ENCODE peak calls at places on chromosomes 2 and 18, in nine cellular contexts. One of them, this sample, is unnamed.

GRCh38 chr2:102872388-102872787 is 110.6 kb downstream of the TMEM182 start:
- DNase-seq in fibroblast of mammary gland: peak; percentile 1
- DNase-seq in adrenal gland: no peak
- DNase-seq in GM20000: no peak
- DNase-seq in dorsolateral prefrontal cortex: no peak
- DNase-seq in MCF 10A: peak; percentile 6
- DNase-seq in foreskin fibroblast: no peak
- DNase-seq in mesothelial cell of epicardium: no peak
- DNase-seq in uterus: no peak
- DNase-seq in this sample: no peak

GRCh38 chr2:88537640-88538039 is 85.1 kb upstream of the FOXI3 start:
- DNase-seq in fibroblast of mammary gland: no peak
- DNase-seq in adrenal gland: no peak
- DNase-seq in GM20000: no peak
- DNase-seq in dorsolateral prefrontal cortex: no peak
- DNase-seq in MCF 10A: no peak
- DNase-seq in foreskin fibroblast: no peak
- DNase-seq in mesothelial cell of epicardium: no peak
- DNase-seq in uterus: no peak
- DNase-seq in this sample: no peak

GRCh38 chr18:62325806-62326645 is 916 bp downstream of the TNFRSF11A start:
- DNase-seq in fibroblast of mammary gland: peak; percentile 10
- DNase-seq in adrenal gland: peak; percentile 16
- DNase-seq in GM20000: peak; percentile 63
- DNase-seq in dorsolateral prefrontal cortex: no peak
- DNase-seq in MCF 10A: peak; percentile 18
- DNase-seq in foreskin fibroblast: no peak
- DNase-seq in mesothelial cell of epicardium: no peak
- DNase-seq in uterus: no peak
- DNase-seq in this sample: no peak

GRCh38 chr2:171271380-171271779 is 110.7 kb upstream of the TLK1 start:
- DNase-seq in fibroblast of mammary gland: no peak
- DNase-seq in adrenal gland: no peak
- DNase-seq in GM20000: no peak
- DNase-seq in dorsolateral prefrontal cortex: no peak
- DNase-seq in MCF 10A: peak; percentile 30
- DNase-seq in foreskin fibroblast: no peak
- DNase-seq in mesothelial cell of epicardium: no peak
- DNase-seq in uterus: no peak
- DNase-seq in this sample: no peak

GRCh38 chr2:190158798-190159434 is 96.4 kb upstream of the MSTN start:
- DNase-seq in fibroblast of mammary gland: no peak
- DNase-seq in adrenal gland: no peak
- DNase-seq in GM20000: no peak
- DNase-seq in dorsolateral prefrontal cortex: no peak
- DNase-seq in MCF 10A: no peak
- DNase-seq in foreskin fibroblast: no peak
- DNase-seq in mesothelial cell of epicardium: no peak
- DNase-seq in uterus: no peak
- DNase-seq in this sample: no peak

GRCh38 chr2:85445316-85446295 is 27.1 kb downstream of the SH2D6 start:
- DNase-seq in fibroblast of mammary gland: peak; percentile 78
- DNase-seq in adrenal gland: peak; percentile 84
- DNase-seq in GM20000: no peak
- DNase-seq in dorsolateral prefrontal cortex: no peak
- DNase-seq in MCF 10A: peak; percentile 90
- DNase-seq in foreskin fibroblast: peak; percentile 49
- DNase-seq in mesothelial cell of epicardium: no peak
- DNase-seq in uterus: peak; percentile 45
- DNase-seq in this sample: no peak

GRCh38 chr2:2061091-2061696 is 269.9 kb downstream of the MYT1L start:
- DNase-seq in fibroblast of mammary gland: no peak
- DNase-seq in adrenal gland: no peak
- DNase-seq in GM20000: no peak
- DNase-seq in dorsolateral prefrontal cortex: no peak
- DNase-seq in MCF 10A: no peak
- DNase-seq in foreskin fibroblast: no peak
- DNase-seq in mesothelial cell of epicardium: no peak
- DNase-seq in uterus: no peak
- DNase-seq in this sample: no peak

GRCh38 chr2:174332607-174333001 is 2.1 kb upstream of the SP9 start:
- DNase-seq in fibroblast of mammary gland: no peak
- DNase-seq in adrenal gland: no peak
- DNase-seq in GM20000: peak; percentile 40
- DNase-seq in dorsolateral prefrontal cortex: no peak
- DNase-seq in MCF 10A: no peak
- DNase-seq in foreskin fibroblast: no peak
- DNase-seq in mesothelial cell of epicardium: no peak
- DNase-seq in uterus: no peak
- DNase-seq in this sample: no peak

GRCh38 chr2:163612332-163612731 is 123.5 kb downstream of the FIGN start:
- DNase-seq in fibroblast of mammary gland: no peak
- DNase-seq in adrenal gland: no peak
- DNase-seq in GM20000: no peak
- DNase-seq in dorsolateral prefrontal cortex: no peak
- DNase-seq in MCF 10A: no peak
- DNase-seq in foreskin fibroblast: no peak
- DNase-seq in mesothelial cell of epicardium: no peak
- DNase-seq in uterus: no peak
- DNase-seq in this sample: no peak

GRCh38 chr2:163607630-163608029 is 128.2 kb downstream of the FIGN start:
- DNase-seq in fibroblast of mammary gland: no peak
- DNase-seq in adrenal gland: no peak
- DNase-seq in GM20000: no peak
- DNase-seq in dorsolateral prefrontal cortex: no peak
- DNase-seq in MCF 10A: no peak
- DNase-seq in foreskin fibroblast: no peak
- DNase-seq in mesothelial cell of epicardium: no peak
- DNase-seq in uterus: no peak
- DNase-seq in this sample: no peak

GRCh38 chr2:163613155-163613554 is 122.7 kb downstream of the FIGN start:
- DNase-seq in fibroblast of mammary gland: no peak
- DNase-seq in adrenal gland: no peak
- DNase-seq in GM20000: no peak
- DNase-seq in dorsolateral prefrontal cortex: no peak
- DNase-seq in MCF 10A: no peak
- DNase-seq in foreskin fibroblast: no peak
- DNase-seq in mesothelial cell of epicardium: no peak
- DNase-seq in uterus: no peak
- DNase-seq in this sample: no peak

GRCh38 chr2:163611557-163611906 is 124.3 kb downstream of the FIGN start:
- DNase-seq in fibroblast of mammary gland: no peak
- DNase-seq in adrenal gland: no peak
- DNase-seq in GM20000: no peak
- DNase-seq in dorsolateral prefrontal cortex: no peak
- DNase-seq in MCF 10A: no peak
- DNase-seq in foreskin fibroblast: no peak
- DNase-seq in mesothelial cell of epicardium: no peak
- DNase-seq in uterus: no peak
- DNase-seq in this sample: no peak

DNA sequence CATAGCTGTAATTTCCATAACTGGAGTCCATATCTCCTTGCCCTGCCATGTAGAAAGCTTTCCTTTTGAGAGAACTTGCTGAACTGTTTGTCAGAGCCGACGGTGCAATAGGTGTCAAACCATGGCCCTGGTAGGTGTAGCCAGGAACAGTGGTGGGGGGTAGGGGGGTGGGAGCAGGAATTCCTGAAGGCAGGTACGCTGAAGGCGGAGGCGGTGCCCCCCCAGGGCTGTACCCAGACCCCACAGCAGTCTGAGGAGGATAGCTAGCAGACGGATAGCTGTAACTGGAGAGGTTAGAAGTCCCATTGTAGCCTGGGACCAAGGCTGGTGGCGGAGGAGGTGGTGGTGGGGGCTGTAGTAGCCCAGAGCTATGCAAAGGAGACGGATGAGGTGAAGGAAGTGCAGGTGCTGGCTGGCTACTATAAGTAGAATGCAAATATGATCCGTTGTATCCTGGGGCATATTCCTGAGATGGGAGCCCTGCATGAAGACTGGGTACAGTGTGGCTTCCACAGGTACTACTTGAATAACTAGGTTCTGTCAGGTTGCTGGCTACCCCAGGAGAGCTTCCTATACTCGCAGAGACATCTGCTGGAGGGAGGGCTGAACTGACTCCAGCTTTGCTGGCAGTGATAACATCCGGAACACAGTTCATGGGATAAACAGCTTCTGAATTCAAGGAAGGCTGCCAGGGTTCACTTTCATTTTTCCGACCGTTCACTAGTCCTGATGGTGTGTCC is 124.8 kb downstream of the FIGN start:
- DNase-seq in fibroblast of mammary gland: peak; percentile 5
- DNase-seq in adrenal gland: no peak
- DNase-seq in GM20000: peak; percentile 5
- DNase-seq in dorsolateral prefrontal cortex: peak; percentile 14
- DNase-seq in MCF 10A: no peak
- DNase-seq in foreskin fibroblast: no peak
- DNase-seq in mesothelial cell of epicardium: no peak
- DNase-seq in uterus: no peak
- DNase-seq in this sample: no peak
- TF ChIP-seq CTCF in fibroblast of mammary gland: peak; percentile 8
- TF ChIP-seq CTCF in adrenal gland: no peak
- TF ChIP-seq CTCF in GM20000: no peak
- TF ChIP-seq CTCF in dorsolateral prefrontal cortex: peak; percentile 27
- TF ChIP-seq CTCF in MCF 10A: no peak
- TF ChIP-seq CTCF in foreskin fibroblast: no peak
- TF ChIP-seq CTCF in mesothelial cell of epicardium: no peak
- TF ChIP-seq CTCF in uterus: no peak
- TF ChIP-seq CTCF in this sample: no peak

GRCh38 chr2:12317853-12318426 is 398.8 kb upstream of the TRIB2 start:
- DNase-seq in fibroblast of mammary gland: peak; percentile 98
- DNase-seq in adrenal gland: peak; percentile 85
- DNase-seq in GM20000: no peak
- DNase-seq in dorsolateral prefrontal cortex: no peak
- DNase-seq in MCF 10A: peak; percentile 90
- DNase-seq in foreskin fibroblast: peak; percentile 92
- DNase-seq in mesothelial cell of epicardium: no peak
- DNase-seq in uterus: peak; percentile 61
- DNase-seq in this sample: no peak
- TF ChIP-seq CTCF in fibroblast of mammary gland: no peak
- TF ChIP-seq CTCF in adrenal gland: no peak
- TF ChIP-seq CTCF in GM20000: no peak
- TF ChIP-seq CTCF in dorsolateral prefrontal cortex: no peak
- TF ChIP-seq CTCF in MCF 10A: no peak
- TF ChIP-seq CTCF in foreskin fibroblast: no peak
- TF ChIP-seq CTCF in mesothelial cell of epicardium: no peak
- TF ChIP-seq CTCF in uterus: no peak
- TF ChIP-seq CTCF in this sample: no peak

GRCh38 chr2:207766697-207767460 is 2.8 kb downstream of the FZD5 start:
- DNase-seq in fibroblast of mammary gland: no peak
- DNase-seq in adrenal gland: no peak
- DNase-seq in GM20000: peak; percentile 60
- DNase-seq in dorsolateral prefrontal cortex: no peak
- DNase-seq in MCF 10A: no peak
- DNase-seq in foreskin fibroblast: no peak
- DNase-seq in mesothelial cell of epicardium: peak; percentile 44
- DNase-seq in uterus: no peak
- DNase-seq in this sample: no peak

GRCh38 chr2:207765960-207766582 is 3.6 kb downstream of the FZD5 start:
- DNase-seq in fibroblast of mammary gland: no peak
- DNase-seq in adrenal gland: no peak
- DNase-seq in GM20000: no peak
- DNase-seq in dorsolateral prefrontal cortex: no peak
- DNase-seq in MCF 10A: no peak
- DNase-seq in foreskin fibroblast: no peak
- DNase-seq in mesothelial cell of epicardium: no peak
- DNase-seq in uterus: no peak
- DNase-seq in this sample: no peak

GRCh38 chr2:207768168-207768890 is 1.4 kb downstream of the FZD5 start:
- DNase-seq in fibroblast of mammary gland: peak; percentile 39
- DNase-seq in adrenal gland: peak; percentile 84
- DNase-seq in GM20000: peak; percentile 58
- DNase-seq in dorsolateral prefrontal cortex: peak; percentile 46
- DNase-seq in MCF 10A: no peak
- DNase-seq in foreskin fibroblast: peak; percentile 33
- DNase-seq in mesothelial cell of epicardium: peak; percentile 51
- DNase-seq in uterus: peak; percentile 33
- DNase-seq in this sample: no peak

GRCh38 chr2:207768891-207769596 is 662 bp downstream of the FZD5 start:
- DNase-seq in fibroblast of mammary gland: peak; percentile 22
- DNase-seq in adrenal gland: peak; percentile 42
- DNase-seq in GM20000: peak; percentile 68
- DNase-seq in dorsolateral prefrontal cortex: peak; percentile 8
- DNase-seq in MCF 10A: peak; percentile 52
- DNase-seq in foreskin fibroblast: peak; percentile 30
- DNase-seq in mesothelial cell of epicardium: peak; percentile 53
- DNase-seq in uterus: peak; percentile 21
- DNase-seq in this sample: no peak

GRCh38 chr2:207767461-207768167 is 2.1 kb downstream of the FZD5 start:
- DNase-seq in fibroblast of mammary gland: peak; percentile 10
- DNase-seq in adrenal gland: peak; percentile 32
- DNase-seq in GM20000: peak; percentile 45
- DNase-seq in dorsolateral prefrontal cortex: peak; percentile 15
- DNase-seq in MCF 10A: no peak
- DNase-seq in foreskin fibroblast: no peak
- DNase-seq in mesothelial cell of epicardium: peak; percentile 47
- DNase-seq in uterus: peak; percentile 33
- DNase-seq in this sample: no peak
- TF ChIP-seq CTCF in fibroblast of mammary gland: peak; percentile 2
- TF ChIP-seq CTCF in adrenal gland: peak; percentile 18
- TF ChIP-seq CTCF in GM20000: no peak
- TF ChIP-seq CTCF in dorsolateral prefrontal cortex: peak; percentile 14
- TF ChIP-seq CTCF in MCF 10A: no peak
- TF ChIP-seq CTCF in foreskin fibroblast: peak; percentile 18
- TF ChIP-seq CTCF in mesothelial cell of epicardium: no peak
- TF ChIP-seq CTCF in uterus: peak; percentile 18
- TF ChIP-seq CTCF in this sample: peak; percentile 23

DNA sequence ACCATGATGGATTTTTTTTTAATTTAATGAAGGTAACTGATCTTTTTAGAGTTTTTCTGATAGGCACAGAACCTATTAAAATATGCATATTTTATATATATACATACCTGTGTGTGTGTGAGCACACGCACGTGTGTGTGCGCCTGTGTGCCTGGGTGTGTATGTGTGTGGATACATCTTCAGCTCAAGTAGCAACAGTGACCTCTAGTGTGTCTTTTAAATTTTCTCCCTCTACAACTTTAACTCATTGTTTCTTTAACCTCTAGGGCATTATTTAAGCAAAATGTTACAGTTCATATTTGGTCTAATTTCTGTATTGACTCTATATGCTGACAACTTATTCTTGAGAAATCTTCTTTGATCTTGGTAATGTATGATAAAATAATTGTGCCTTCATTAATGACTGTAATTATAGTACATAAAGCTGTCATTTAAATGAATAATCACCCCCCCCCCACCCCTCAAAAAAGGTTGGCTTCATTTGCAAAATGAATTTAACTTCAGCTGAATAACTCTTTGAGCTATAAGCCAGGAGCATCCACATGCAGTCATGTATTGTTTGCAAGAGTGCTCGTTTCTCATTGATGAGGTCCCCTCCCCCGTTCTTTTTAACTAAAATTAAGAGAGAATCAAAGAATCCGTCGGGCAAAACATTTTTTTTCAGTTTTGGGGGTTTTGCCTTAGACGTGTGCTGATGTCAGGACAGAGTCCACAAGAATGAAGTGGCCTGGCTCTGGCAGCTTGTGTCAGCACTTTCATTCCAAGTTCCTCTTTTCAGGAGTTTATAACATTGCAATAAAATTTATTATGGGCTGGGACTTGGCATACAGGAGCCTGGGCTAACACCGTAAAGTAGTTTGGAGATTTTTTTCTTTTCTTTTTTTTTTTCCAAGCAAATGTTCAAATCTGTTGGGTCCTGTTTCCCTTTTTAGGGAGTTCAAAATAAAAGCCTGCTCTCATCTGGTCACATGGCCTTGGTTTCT is 80.0 kb downstream of the ETAA1 start:
- DNase-seq in fibroblast of mammary gland: peak; percentile 69
- DNase-seq in adrenal gland: peak; percentile 22
- DNase-seq in GM20000: peak; percentile 6
- DNase-seq in dorsolateral prefrontal cortex: no peak
- DNase-seq in MCF 10A: peak; percentile 56
- DNase-seq in foreskin fibroblast: peak; percentile 23
- DNase-seq in mesothelial cell of epicardium: no peak
- DNase-seq in uterus: peak; percentile 27
- DNase-seq in this sample: no peak
- TF ChIP-seq CTCF in fibroblast of mammary gland: peak; percentile 57
- TF ChIP-seq CTCF in adrenal gland: peak; percentile 64
- TF ChIP-seq CTCF in GM20000: no peak
- TF ChIP-seq CTCF in dorsolateral prefrontal cortex: peak; percentile 33
- TF ChIP-seq CTCF in MCF 10A: peak; percentile 50
- TF ChIP-seq CTCF in foreskin fibroblast: peak; percentile 37
- TF ChIP-seq CTCF in mesothelial cell of epicardium: peak; percentile 21
- TF ChIP-seq CTCF in uterus: peak; percentile 36
- TF ChIP-seq CTCF in this sample: peak; percentile 43

This sample was measured in ascending aorta.